ENCODE peak calls at places on chromosomes 16 and 17, in four cellular contexts. H, J, O and C are unnamed samples.

GRCh38 chr16:83705856-83706255 is 101.9 kb upstream of the HSBP1 start:
- DNase-seq in O (no peak), J (no peak), H (no peak), C (no peak)

GRCh38 chr17:18110636-18111145 is 2.1 kb downstream of the MYO15A start:
- DNase-seq in J (no peak), H (no peak), O (no peak), C (no peak)

GRCh38 chr16:55735120-55735781 is 79.5 kb downstream of the SLC6A2 start:
- DNase-seq in O (no peak), H (no peak), J (no peak), C (no peak)

GRCh38 chr16:15782573-15783365 is 74.1 kb downstream of the MYH11 start:
- DNase-seq in O (no peak), J (no peak), H (peak), C (no peak)

GRCh38 chr16:69707920-69708683 is 18.3 kb downstream of the NQO1 start:
- DNase-seq in H (no peak), J (no peak), O (no peak), C (no peak)

GRCh38 chr17:27226611-27227234 is 67.2 kb upstream of the WSB1 start:
- DNase-seq in J (no peak), H (peak), O (peak), C (no peak)

GRCh38 chr17:67015001-67015400 is 29.4 kb upstream of the CACNG1 start:
- DNase-seq in J (no peak), O (no peak), H (no peak), C (no peak)

GRCh38 chr17:80704381-80704819 is 159.8 kb downstream of the RPTOR start:
- DNase-seq in J (no peak), H (peak), O (no peak), C (no peak)

GRCh38 chr16:54284319-54284930 is 2.2 kb downstream of the IRX3 start:
- DNase-seq in O (no peak), J (no peak), H (no peak), C (no peak)

GRCh38 chr17:31538080-31538762 is 146.7 kb downstream of the RAB11FIP4 start:
- DNase-seq in O (no peak), H (no peak), J (no peak), C (no peak)

GRCh38 chr17:32482568-32483320 is 4.0 kb upstream of the CDK5R1 start:
- DNase-seq in H (peak), J (no peak), O (no peak), C (no peak)